ENCODE peak calls at places on chromosomes 12 and 14, in nine cellular contexts. V is IMR-90, Y is transverse colon, P is heart left ventricle, S is right lobe of liver, Q is Peyer's patch, T is ovary, E is HCT116, G is endothelial cell of umbilical vein. N is an unnamed sample.

GRCh38 chr12:51371295-51371953 is 19.8 kb downstream of the GALNT6 start:
- DNase-seq in T (peak), P (no peak), G (peak), Q (no peak), S (peak), Y (peak), E (peak), V (peak), N (peak)

GRCh38 chr12:77584860-77585259 is 245.8 kb upstream of the NAV3 start:
- DNase-seq in S (no peak), G (no peak), V (no peak), E (no peak), Q (no peak), Y (no peak), P (no peak), T (no peak), N (no peak)

GRCh38 chr12:102435827-102436436 is 44.4 kb downstream of the IGF1 start:
- DNase-seq in E (no peak), T (no peak), Q (no peak), P (no peak), G (no peak), Y (no peak), V (no peak), S (no peak), N (no peak)

GRCh38 chr12:83514372-83514771 is 827.7 kb downstream of the TMTC2 start:
- DNase-seq in T (no peak), Y (no peak), Q (no peak), P (no peak), E (peak), G (no peak), S (no peak), V (no peak), N (no peak)

GRCh38 chr12:87827638-87828264 is 201.4 kb downstream of the C12orf50 start:
- DNase-seq in Y (no peak), S (no peak), T (no peak), Q (no peak), G (peak), E (peak), V (peak), P (no peak), N (no peak)

GRCh38 chr14:50814161-50814560 is 16.8 kb downstream of the NIN start:
- DNase-seq in G (no peak), Y (no peak), Q (no peak), V (no peak), T (no peak), S (no peak), P (no peak), E (no peak), N (no peak)

GRCh38 chr14:100856056-100856950 is 30.4 kb downstream of the MEG3 start:
- DNase-seq in E (no peak), V (no peak), Q (peak), T (no peak), S (no peak), Y (no peak), G (no peak), P (peak), N (no peak)

GRCh38 chr12:128827724-128828123 is 4.0 kb upstream of the SLC15A4 start:
- DNase-seq in G (no peak), T (no peak), S (no peak), P (no peak), V (no peak), E (no peak), Q (no peak), Y (no peak), N (no peak)

GRCh38 chr12:57233357-57234232 is 4.1 kb downstream of the SHMT2 start:
- DNase-seq in T (no peak), P (peak), Q (no peak), G (no peak), V (peak), S (no peak), E (no peak), Y (no peak), N (no peak)

GRCh38 chr14:42855159-42855558 is 1248.5 kb downstream of the LRFN5 start:
- DNase-seq in G (no peak), Q (no peak), P (no peak), S (no peak), T (no peak), E (no peak), V (peak), Y (no peak), N (no peak)

GRCh38 chr12:110957652-110958051 is 37.3 kb upstream of the MYL2 start:
- DNase-seq in G (no peak), P (no peak), Q (no peak), T (no peak), V (no peak), E (no peak), Y (no peak), S (no peak), N (peak)

GRCh38 chr14:89911018-89911919 is 43.3 kb downstream of the EFCAB11 start:
- DNase-seq in T (no peak), Y (peak), E (no peak), V (peak), P (no peak), Q (peak), G (peak), S (peak), N (no peak)

GRCh38 chr12:113174461-113175384 is 10.6 kb downstream of the DDX54 start:
- DNase-seq in V (peak), Y (peak), Q (peak), P (peak), T (peak), S (peak), G (peak), E (no peak), N (peak)

GRCh38 chr12:132264086-132265010 is 65.0 kb downstream of the GALNT9 start:
- DNase-seq in P (peak), T (no peak), Q (no peak), S (no peak), Y (no peak), G (no peak), V (no peak), E (no peak), N (no peak)

GRCh38 chr14:89146291-89146690 is 270.7 kb downstream of the FOXN3 start:
- DNase-seq in S (no peak), Q (no peak), V (peak), P (no peak), T (no peak), G (no peak), E (no peak), Y (no peak), N (no peak)

GRCh38 chr12:12941450-12942350 is 10.3 kb downstream of the GPRC5D start:
- DNase-seq in G (no peak), E (no peak), P (no peak), Y (no peak), T (no peak), S (no peak), V (no peak), Q (no peak), N (no peak)

GRCh38 chr14:56247495-56248087 is 129.4 kb downstream of the PELI2 start:
- DNase-seq in Y (no peak), V (peak), T (no peak), Q (no peak), E (peak), P (no peak), S (no peak), G (peak), N (no peak)

GRCh38 chr14:96824283-96824682 is 27.1 kb downstream of the VRK1 start:
- DNase-seq in V (peak), G (no peak), T (no peak), P (no peak), Y (no peak), S (no peak), E (no peak), Q (no peak), N (no peak)

GRCh38 chr12:110007874-110008273 is 8.6 kb downstream of the ANKRD13A start:
- DNase-seq in S (no peak), P (no peak), T (no peak), G (no peak), V (no peak), E (no peak), Y (no peak), Q (no peak), N (peak)

GRCh38 chr14:96083667-96084320 is 44.6 kb downstream of the C14orf132 start:
- DNase-seq in V (no peak), T (no peak), G (no peak), P (no peak), Q (no peak), E (no peak), S (peak), Y (no peak), N (no peak)

GRCh38 chr12:123070267-123071081 is 80.4 kb downstream of the PITPNM2 start:
- DNase-seq in E (no peak), G (no peak), P (peak), V (no peak), S (no peak), T (peak), Y (no peak), Q (no peak), N (no peak)

GRCh38 chr12:4664111-4664510 is 15.2 kb downstream of the NDUFA9 start:
- DNase-seq in V (peak), S (no peak), Y (no peak), P (no peak), G (no peak), T (no peak), E (no peak), Q (no peak), N (no peak)

GRCh38 chr12:56872366-56872765 is 61.8 kb downstream of the SDR9C7 start:
- DNase-seq in T (no peak), P (no peak), Q (no peak), S (no peak), Y (no peak), G (no peak), E (no peak), V (peak), N (no peak)

GRCh38 chr14:54206477-54206876 is 190.3 kb upstream of the CDKN3 start:
- DNase-seq in T (no peak), S (no peak), Q (no peak), E (no peak), V (no peak), P (no peak), Y (no peak), G (peak), N (no peak)

GRCh38 chr14:59529189-59529588 is 44.9 kb downstream of the JKAMP start:
- DNase-seq in G (no peak), S (no peak), P (no peak), Y (no peak), V (no peak), Q (no peak), T (no peak), E (no peak), N (no peak)

GRCh38 chr12:5377997-5378596 is 53.8 kb upstream of the NTF3 start:
- DNase-seq in S (no peak), Q (peak), V (no peak), T (no peak), Y (peak), E (no peak), P (no peak), G (no peak), N (no peak)

GRCh38 chr12:70366581-70367267 is 634 bp downstream of the KCNMB4 start:
- DNase-seq in T (peak), Y (peak), G (peak), Q (peak), E (peak), V (peak), P (peak), S (peak), N (peak)

GRCh38 chr14:53152909-53153701 is at the start of gene DDHD1:
- DNase-seq in P (peak), G (peak), E (peak), S (peak), Q (peak), Y (peak), T (peak), V (peak), N (peak)
- TF ChIP-seq POLR2A in P (peak), G (peak), E (peak), S (peak), Q (peak), Y (peak), T (peak), V (peak), N (peak)

DNA sequence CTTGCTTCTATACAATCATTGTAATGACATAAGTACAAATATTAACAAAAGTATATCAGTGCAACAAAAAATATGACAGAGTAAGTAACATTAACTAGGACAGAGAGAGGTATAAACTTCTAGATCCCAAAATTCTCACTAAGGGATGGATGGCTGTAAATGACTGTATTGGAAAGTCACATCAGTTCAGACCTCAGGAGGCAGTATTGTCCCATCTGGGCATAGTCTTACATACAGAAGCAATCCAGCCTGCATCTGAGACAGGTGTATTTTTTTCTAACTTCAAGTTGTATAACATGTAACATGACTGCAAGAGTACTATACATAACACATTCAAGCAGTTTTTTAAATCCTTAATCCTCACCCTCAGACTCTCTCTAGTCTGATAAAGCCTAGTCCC is 99.0 kb downstream of the GARIN6 start:
- DNase-seq in G (no peak), P (no peak), Y (no peak), V (no peak), Q (no peak), T (no peak), S (no peak), E (no peak), N (peak)
- TF ChIP-seq CTCF in G (no peak), P (no peak), Y (no peak), V (no peak), Q (no peak), T (no peak), S (no peak), E (no peak), N (no peak)

GRCh38 chr14:60734465-60735242 is at the start of gene MNAT1:
- DNase-seq in G (peak), V (peak), T (peak), E (peak), Q (peak), S (peak), Y (peak), P (peak), N (peak)
- TF ChIP-seq POLR2A in G (peak), V (peak), T (peak), E (peak), Q (no peak), S (peak), Y (peak), P (peak), N (peak)

DNA sequence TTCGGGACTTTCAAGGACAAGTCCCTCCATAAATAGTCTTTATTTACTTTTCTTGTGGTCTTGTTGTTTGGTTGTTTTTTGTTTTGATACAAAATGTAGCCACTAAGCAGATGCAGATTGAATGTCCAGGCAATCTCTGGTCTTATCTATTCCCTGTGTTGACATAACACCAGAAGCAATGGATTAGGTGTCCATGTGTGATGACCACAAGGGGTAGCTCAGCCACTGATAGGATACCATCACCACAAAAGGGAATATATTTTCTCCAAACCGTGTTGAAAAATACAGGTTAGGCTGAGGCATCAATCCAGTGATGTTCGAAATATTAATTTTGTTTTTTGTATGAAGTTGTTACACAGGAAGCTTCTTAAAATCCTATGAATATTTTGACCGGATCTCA is 196.3 kb downstream of the EPS8 start:
- DNase-seq in G (peak), E (no peak), Q (no peak), P (no peak), Y (no peak), V (no peak), S (no peak), T (no peak), N (no peak)
- TF ChIP-seq CTCF in G (no peak), E (peak), Q (no peak), P (no peak), Y (no peak), V (peak), S (no peak), T (no peak), N (no peak)

GRCh38 chr12:108563135-108563803 is 873 bp downstream of the ISCU start:
- DNase-seq in S (peak), T (peak), Q (peak), V (peak), G (peak), P (peak), Y (peak), E (peak), N (peak)
- TF ChIP-seq POLR2A in S (no peak), T (peak), Q (peak), V (peak), G (peak), P (no peak), Y (peak), E (no peak), N (peak)

GRCh38 chr14:72888636-72889201 is 5.2 kb downstream of the DPF3 start:
- DNase-seq in V (peak), S (no peak), T (no peak), E (no peak), Y (no peak), Q (no peak), P (no peak), G (no peak), N (no peak)

GRCh38 chr14:72891666-72892102 is 2.2 kb downstream of the DPF3 start:
- DNase-seq in G (no peak), Y (no peak), P (no peak), S (no peak), T (no peak), Q (no peak), V (no peak), E (no peak), N (no peak)

GRCh38 chr14:72887514-72887913 is 6.4 kb downstream of the DPF3 start:
- DNase-seq in S (no peak), T (no peak), V (no peak), Q (no peak), E (no peak), Y (no peak), G (no peak), P (no peak), N (no peak)

GRCh38 chr14:72888202-72888601 is 5.7 kb downstream of the DPF3 start:
- DNase-seq in S (no peak), G (no peak), V (no peak), E (no peak), Y (no peak), T (no peak), Q (no peak), P (no peak), N (no peak)

DNA sequence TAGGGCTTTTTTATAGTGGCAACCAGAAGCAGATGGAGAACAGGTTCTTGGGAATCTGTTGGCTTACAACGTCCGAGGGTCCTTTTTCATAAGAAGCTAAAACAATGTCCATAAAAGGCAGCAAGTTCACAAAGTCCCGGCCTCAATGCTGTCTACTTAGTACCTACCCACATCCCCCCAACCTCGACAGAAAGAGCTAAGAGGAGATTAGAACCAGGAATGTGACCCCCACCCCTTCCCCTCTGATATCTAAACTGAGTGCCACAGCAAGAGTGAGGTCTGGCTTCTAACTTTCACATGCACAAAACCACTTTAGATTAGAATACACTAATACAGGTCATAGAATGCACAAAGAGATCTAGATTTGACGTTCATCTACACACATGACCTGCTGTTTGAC is 4.5 kb downstream of the DPF3 start:
- DNase-seq in T (no peak), G (no peak), V (no peak), S (no peak), E (no peak), Q (no peak), P (no peak), Y (no peak), N (no peak)
- TF ChIP-seq CTCF in T (no peak), G (no peak), V (no peak), S (no peak), E (no peak), Q (no peak), P (no peak), Y (no peak), N (no peak)

GRCh38 chr12:94650143-94651056 is at the start of gene TMCC3:
- DNase-seq in Y (peak), P (peak), V (no peak), S (peak), Q (peak), G (peak), T (peak), E (no peak), N (peak)
- TF ChIP-seq POLR2A in Y (no peak), P (peak), V (no peak), S (peak), Q (peak), G (peak), T (peak), E (no peak), N (no peak)

GRCh38 chr12:124680863-124681778 is 113.7 kb upstream of the NCOR2 start:
- DNase-seq in Q (no peak), P (no peak), S (peak), G (peak), E (peak), Y (no peak), T (no peak), V (peak), N (peak)
- TF ChIP-seq CTCF in Q (no peak), P (peak), S (peak), G (peak), E (no peak), Y (no peak), T (no peak), V (peak), N (peak)